ENCODE peak calls at places on chromosomes 1 and 21, in four cellular contexts. One of them, this sample, is unnamed.

GRCh38 chr1:29804181-29804899 is 568.0 kb downstream of the PTPRU start:
- DNase-seq in suprapubic skin: no peak
- DNase-seq in GDM1: no peak
- DNase-seq in HFFc6: no peak
- DNase-seq in this sample: no peak

GRCh38 chr1:154791292-154792278 is 78.5 kb downstream of the KCNN3 start:
- DNase-seq in suprapubic skin: no peak
- DNase-seq in HFFc6: no peak
- DNase-seq in GDM1: peak
- DNase-seq in this sample: no peak

GRCh38 chr1:3564921-3565831 is 46.1 kb downstream of the MEGF6 start:
- DNase-seq in GDM1: no peak
- DNase-seq in HFFc6: no peak
- DNase-seq in suprapubic skin: no peak
- DNase-seq in this sample: no peak

GRCh38 chr1:3978196-3978927 is 78.3 kb upstream of the C1orf174 start:
- DNase-seq in suprapubic skin: no peak
- DNase-seq in HFFc6: no peak
- DNase-seq in GDM1: no peak
- DNase-seq in this sample: no peak

GRCh38 chr1:21260405-21261129 is 29.7 kb downstream of the ECE1 start:
- DNase-seq in HFFc6: no peak
- DNase-seq in GDM1: no peak
- DNase-seq in suprapubic skin: no peak
- DNase-seq in this sample: no peak

GRCh38 chr21:25936776-25937175 is 202.0 kb downstream of the GABPA start:
- DNase-seq in suprapubic skin: no peak
- DNase-seq in HFFc6: no peak
- DNase-seq in GDM1: no peak
- DNase-seq in this sample: no peak

GRCh38 chr1:167517535-167518330 is 596 bp downstream of the CD247 start:
- DNase-seq in GDM1: no peak
- DNase-seq in suprapubic skin: no peak
- DNase-seq in HFFc6: peak
- DNase-seq in this sample: peak

GRCh38 chr21:43034098-43034497 is 41.5 kb downstream of the CBS start:
- DNase-seq in suprapubic skin: no peak
- DNase-seq in HFFc6: peak
- DNase-seq in GDM1: no peak
- DNase-seq in this sample: no peak

GRCh38 chr1:14138627-14139026 is 438.6 kb downstream of the PRDM2 start:
- DNase-seq in suprapubic skin: no peak
- DNase-seq in HFFc6: no peak
- DNase-seq in GDM1: no peak
- DNase-seq in this sample: no peak

GRCh38 chr21:42315296-42315891 is at the start of gene TFF3:
- DNase-seq in suprapubic skin: no peak
- DNase-seq in GDM1: no peak
- DNase-seq in HFFc6: no peak
- DNase-seq in this sample: no peak

GRCh38 chr1:213103377-213104306 is 52.6 kb downstream of the RPS6KC1 start:
- DNase-seq in GDM1: no peak
- DNase-seq in suprapubic skin: no peak
- DNase-seq in HFFc6: no peak
- DNase-seq in this sample: no peak

GRCh38 chr1:67214420-67215174 is 48.3 kb downstream of the IL23R start:
- DNase-seq in HFFc6: peak
- DNase-seq in GDM1: peak
- DNase-seq in suprapubic skin: no peak
- DNase-seq in this sample: no peak

GRCh38 chr1:29474274-29474824 is 238.0 kb downstream of the PTPRU start:
- DNase-seq in GDM1: no peak
- DNase-seq in HFFc6: no peak
- DNase-seq in suprapubic skin: peak
- DNase-seq in this sample: no peak

GRCh38 chr1:110213143-110213540 is 3.0 kb downstream of the KCNC4 start:
- DNase-seq in GDM1: no peak
- DNase-seq in HFFc6: no peak
- DNase-seq in suprapubic skin: no peak
- DNase-seq in this sample: no peak

GRCh38 chr1:234602334-234603220 is 7.4 kb downstream of the IRF2BP2 start:
- DNase-seq in suprapubic skin: no peak
- DNase-seq in HFFc6: peak
- DNase-seq in GDM1: peak
- DNase-seq in this sample: no peak

GRCh38 chr1:155691992-155692528 is 3.2 kb downstream of the DAP3 start:
- DNase-seq in HFFc6: no peak
- DNase-seq in suprapubic skin: no peak
- DNase-seq in GDM1: no peak
- DNase-seq in this sample: no peak

GRCh38 chr21:17823846-17824245 is 4.7 kb upstream of the C21orf91 start:
- DNase-seq in HFFc6: no peak
- DNase-seq in suprapubic skin: no peak
- DNase-seq in GDM1: no peak
- DNase-seq in this sample: no peak

GRCh38 chr1:117058810-117059209 is 1.3 kb upstream of the TTF2 start:
- DNase-seq in suprapubic skin: no peak
- DNase-seq in HFFc6: no peak
- DNase-seq in GDM1: no peak
- DNase-seq in this sample: no peak

This sample was measured in lower lobe of right lung.